ENCODE peak calls at places on chromosomes 6 and 20, in ten cellular contexts. L is IMR-90; I is fibroblast of lung; T is K562; E is transverse colon; Y is sigmoid colon; V is mucosa of descending colon; X is naive thymus-derived CD4-positive, alpha-beta T cell; R is colonic mucosa; C is tibial artery. Q is an unnamed sample. For H3K9me3 and H3K4me1, the result is how much of the 10 kb centered on the place peaks cover.

GRCh38 chr6:82086944-82087343 is 160.6 kb downstream of the IBTK start:
- DNase-seq in L (no peak), I (no peak), T (no peak), E (no peak), Y (no peak), V (peak), X (no peak), R (peak), C (no peak), Q (no peak)

GRCh38 chr6:25935953-25936352 is 5.5 kb upstream of the SLC17A2 start:
- DNase-seq in L (no peak), I (no peak), T (no peak), E (no peak), Y (no peak), V (no peak), X (no peak), R (no peak), C (no peak), Q (no peak)

GRCh38 chr6:28927856-28928255 is 4.1 kb upstream of the TRIM27 start:
- DNase-seq in L (no peak), I (no peak), T (no peak), E (no peak), Y (no peak), V (no peak), X (no peak), R (no peak), C (no peak), Q (no peak)

GRCh38 chr6:14881399-14881798 is 364.5 kb upstream of the JARID2 start:
- DNase-seq in L (peak), I (peak), T (no peak), E (no peak), Y (no peak), V (no peak), X (no peak), R (no peak), C (no peak), Q (no peak)

GRCh38 chr6:39189915-39190544 is 39.2 kb downstream of the KCNK5 start:
- DNase-seq in L (peak), I (no peak), T (peak), E (peak), Y (no peak), V (peak), X (no peak), R (peak), C (peak), Q (no peak)

GRCh38 chr6:4801491-4802118 is 25.4 kb downstream of the CDYL start:
- DNase-seq in L (no peak), I (no peak), T (no peak), E (no peak), Y (no peak), V (no peak), X (no peak), R (no peak), C (no peak), Q (no peak)

GRCh38 chr6:37093728-37094069 is 76.3 kb upstream of the PIM1 start:
- DNase-seq in L (no peak), I (no peak), T (no peak), E (no peak), Y (no peak), V (no peak), X (no peak), R (no peak), C (no peak), Q (no peak)

GRCh38 chr6:127515234-127515793 is 3.8 kb downstream of the MTCL3 start:
- DNase-seq in L (no peak), I (no peak), T (no peak), E (no peak), Y (no peak), V (no peak), X (peak), R (no peak), C (no peak), Q (no peak)

GRCh38 chr6:128370072-128370471 is 150.3 kb downstream of the PTPRK start:
- DNase-seq in L (peak), I (peak), T (no peak), E (no peak), Y (no peak), V (no peak), X (no peak), R (no peak), C (no peak), Q (no peak)

GRCh38 chr6:152295346-152295745 is 341.8 kb downstream of the SYNE1 start:
- DNase-seq in L (peak), I (peak), T (no peak), E (no peak), Y (no peak), V (peak), X (no peak), R (no peak), C (peak), Q (no peak)

GRCh38 chr6:1636272-1636825 is 26.6 kb downstream of the FOXC1 start:
- DNase-seq in L (no peak), I (no peak), T (no peak), E (no peak), Y (peak), V (no peak), X (no peak), R (no peak), C (no peak), Q (no peak)

GRCh38 chr6:39088331-39088730 is 26.7 kb downstream of the SAYSD1 start:
- DNase-seq in L (peak), I (peak), T (peak), E (no peak), Y (no peak), V (peak), X (no peak), R (no peak), C (peak), Q (peak)

GRCh38 chr20:63056236-63057132 is 49.7 kb upstream of the BHLHE23 start:
- DNase-seq in L (no peak), I (peak), T (peak), E (peak), Y (peak), V (no peak), X (no peak), R (no peak), C (no peak), Q (no peak)

GRCh38 chr6:14197118-14197517 is 79.5 kb downstream of the CD83 start:
- DNase-seq in L (no peak), I (no peak), T (peak), E (no peak), Y (no peak), V (no peak), X (no peak), R (no peak), C (no peak), Q (no peak)

GRCh38 chr6:104943781-104944180 is 13.1 kb upstream of the LIN28B start:
- DNase-seq in L (peak), I (peak), T (peak), E (no peak), Y (no peak), V (no peak), X (no peak), R (no peak), C (no peak), Q (no peak)

GRCh38 chr20:47021850-47022249 is 127.2 kb downstream of the EYA2 start:
- DNase-seq in L (no peak), I (no peak), T (no peak), E (no peak), Y (no peak), V (no peak), X (no peak), R (no peak), C (no peak), Q (no peak)

GRCh38 chr6:16673011-16673797 is 88.1 kb downstream of the ATXN1 start:
- DNase-seq in L (no peak), I (no peak), T (no peak), E (no peak), Y (no peak), V (no peak), X (no peak), R (no peak), C (no peak), Q (no peak)

GRCh38 chr6:5511924-5512323 is 250.6 kb downstream of the FARS2 start:
- DNase-seq in L (peak), I (peak), T (no peak), E (no peak), Y (no peak), V (no peak), X (no peak), R (no peak), C (no peak), Q (peak)

GRCh38 chr20:32839227-32839981 is 19.3 kb upstream of the EFCAB8 start:
- DNase-seq in L (no peak), I (no peak), T (no peak), E (no peak), Y (no peak), V (no peak), X (no peak), R (no peak), C (no peak), Q (no peak)

GRCh38 chr20:56788041-56788670 is 159.1 kb downstream of the TFAP2C start:
- DNase-seq in L (peak), I (peak), T (no peak), E (peak), Y (peak), V (no peak), X (no peak), R (no peak), C (peak), Q (peak)

GRCh38 chr6:123016431-123017110 is 20.5 kb downstream of the CLVS2 start:
- DNase-seq in L (no peak), I (no peak), T (no peak), E (no peak), Y (no peak), V (no peak), X (no peak), R (no peak), C (no peak), Q (no peak)

GRCh38 chr20:10920396-10920795 is 246.6 kb upstream of the JAG1 start:
- DNase-seq in L (no peak), I (no peak), T (no peak), E (no peak), Y (no peak), V (no peak), X (no peak), R (no peak), C (no peak), Q (no peak)

GRCh38 chr20:25341716-25342680 is 48.6 kb downstream of the ABHD12 start:
- DNase-seq in L (peak), I (peak), T (no peak), E (no peak), Y (no peak), V (no peak), X (no peak), R (no peak), C (no peak), Q (no peak)

GRCh38 chr6:15330174-15330934 is 84.5 kb downstream of the JARID2 start:
- DNase-seq in L (peak), I (peak), T (no peak), E (no peak), Y (no peak), V (no peak), X (no peak), R (no peak), C (no peak), Q (no peak)

GRCh38 chr6:119791746-119792145 is 442.2 kb upstream of the MAN1A1 start:
- DNase-seq in L (no peak), I (no peak), T (no peak), E (no peak), Y (no peak), V (no peak), X (no peak), R (no peak), C (no peak), Q (no peak)

GRCh38 chr20:41734506-41734945 is 116.3 kb upstream of the CHD6 start:
- DNase-seq in L (peak), I (peak), T (peak), E (peak), Y (no peak), V (peak), X (no peak), R (peak), C (peak), Q (peak)

GRCh38 chr6:166300357-166300987 is 7.7 kb downstream of the PRR18 start:
- DNase-seq in L (no peak), I (no peak), T (no peak), E (no peak), Y (no peak), V (no peak), X (no peak), R (no peak), C (no peak), Q (no peak)

GRCh38 chr6:17790486-17790885 is 83.8 kb upstream of the NUP153 start:
- DNase-seq in L (no peak), I (no peak), T (no peak), E (no peak), Y (no peak), V (no peak), X (no peak), R (no peak), C (no peak), Q (no peak)

GRCh38 chr6:139490482-139490881 is 116.0 kb upstream of the CITED2 start:
- DNase-seq in L (peak), I (no peak), T (no peak), E (peak), Y (no peak), V (peak), X (no peak), R (peak), C (no peak), Q (peak)

DNA sequence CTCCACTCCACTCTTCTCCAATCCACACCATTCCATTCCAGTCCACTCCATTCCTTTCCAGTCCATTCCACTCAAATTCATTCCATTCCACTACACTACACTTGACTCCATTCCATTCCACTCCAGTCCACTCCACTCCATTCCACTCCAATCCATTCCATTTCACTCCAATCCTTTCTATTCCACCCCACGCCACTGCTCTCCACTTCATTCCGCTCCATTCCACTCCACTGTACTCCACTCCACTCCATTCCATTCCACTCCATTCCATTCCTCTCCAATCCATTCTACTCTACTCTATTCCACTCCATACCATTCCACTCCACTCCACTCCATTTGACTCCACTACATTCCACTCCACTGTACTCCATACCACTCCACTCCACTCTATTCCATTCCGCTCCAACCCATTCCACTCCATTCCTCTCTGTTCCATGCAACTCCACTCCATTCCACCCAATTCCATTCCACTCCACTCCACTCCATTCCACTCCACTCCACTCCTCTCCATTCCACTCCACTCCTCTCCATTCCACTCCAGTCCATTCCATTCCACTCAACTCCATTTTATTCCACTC is 23.4 kb upstream of the DEFB125 start:
- DNase-seq in L (no peak), I (no peak), T (no peak), E (no peak), Y (no peak), V (no peak), X (no peak), R (no peak), C (no peak), Q (no peak)
- H3K9me3 ChIP-seq in L (under half), I (under half), T (under half), E (under half), Y (under half), V (under half), X (under half), R (under half), C (under half), Q (under half)

GRCh38 chr6:154243793-154244768 is 112.5 kb downstream of the IPCEF1 start:
- DNase-seq in L (no peak), I (no peak), T (no peak), E (no peak), Y (no peak), V (no peak), X (no peak), R (no peak), C (no peak), Q (no peak)
- H3K4me1 ChIP-seq in L (under half), I (under half), T (under half), E (under half), Y (under half), V (under half), X (under half), R (under half), C (under half), Q (under half)

DNA sequence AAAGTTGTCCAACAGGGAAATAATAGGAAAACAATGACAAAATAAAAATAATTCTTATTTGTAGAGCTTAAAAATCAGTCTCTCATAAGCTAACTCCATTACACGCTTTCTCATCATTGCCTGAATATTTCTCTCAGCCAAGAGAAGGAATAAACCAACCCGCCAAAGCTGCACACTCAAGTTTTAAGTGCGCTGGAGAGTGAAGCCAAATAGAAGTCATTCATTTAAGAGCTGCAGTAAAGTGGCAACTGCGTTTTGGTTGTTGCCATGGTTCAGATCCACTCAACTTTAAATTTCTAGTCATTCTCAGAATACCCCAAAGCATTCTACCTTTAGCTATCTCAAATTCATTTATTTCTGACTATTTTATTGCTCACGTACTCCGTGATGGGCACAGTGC is 230.7 kb downstream of the CBLN4 start:
- DNase-seq in L (no peak), I (no peak), T (no peak), E (no peak), Y (no peak), V (no peak), X (no peak), R (no peak), C (no peak), Q (no peak)
- H3K9me3 ChIP-seq in L (under half), I (under half), T (under half), E (under half), Y (under half), V (under half), X (under half), R (under half), C (under half), Q (under half)

DNA sequence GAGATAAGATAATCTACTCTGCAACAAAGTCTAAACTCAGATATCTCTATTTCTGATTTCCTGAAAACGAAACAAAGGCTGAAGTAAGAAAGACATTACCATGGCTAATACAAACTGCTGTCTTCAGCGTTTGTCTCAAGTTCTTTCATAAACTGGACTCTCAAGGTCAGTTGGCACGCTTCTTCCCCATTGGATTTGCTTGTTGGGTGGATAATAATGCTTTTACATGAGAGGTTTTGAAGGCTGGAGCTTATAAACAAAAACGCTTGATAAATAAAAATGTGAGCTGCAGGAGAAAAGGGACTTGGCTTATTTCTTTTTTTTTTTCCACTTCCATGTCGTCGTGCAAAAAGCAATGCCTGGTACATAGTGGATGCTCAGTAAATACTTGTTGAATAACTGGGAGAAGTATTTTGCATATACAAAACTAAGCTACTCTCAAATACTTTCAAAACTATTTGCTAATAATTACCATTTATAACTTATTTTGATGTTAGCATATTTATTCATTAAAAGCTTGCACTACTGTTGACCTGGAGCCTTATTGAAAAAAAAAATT is 65.7 kb upstream of the EEF1A1 start:
- DNase-seq in L (peak), I (peak), T (no peak), E (no peak), Y (no peak), V (no peak), X (no peak), R (no peak), C (peak), Q (peak)
- H3K4me1 ChIP-seq in L (under half), I (under half), T (under half), E (under half), Y (under half), V (under half), X (under half), R (under half), C (under half), Q (under half)

GRCh38 chr20:21309678-21310467 is 6.7 kb downstream of the XRN2 start:
- DNase-seq in L (no peak), I (no peak), T (no peak), E (no peak), Y (no peak), V (no peak), X (no peak), R (no peak), C (no peak), Q (no peak)

GRCh38 chr20:21308340-21308739 is 5.2 kb downstream of the XRN2 start:
- DNase-seq in L (no peak), I (no peak), T (no peak), E (no peak), Y (no peak), V (no peak), X (no peak), R (no peak), C (no peak), Q (no peak)

GRCh38 chr20:21315138-21315537 is 12.0 kb downstream of the XRN2 start:
- DNase-seq in L (peak), I (peak), T (no peak), E (no peak), Y (no peak), V (no peak), X (no peak), R (no peak), C (no peak), Q (peak)

GRCh38 chr20:21312813-21313471 is 9.8 kb downstream of the XRN2 start:
- DNase-seq in L (no peak), I (no peak), T (no peak), E (no peak), Y (no peak), V (no peak), X (no peak), R (no peak), C (no peak), Q (no peak)
- H3K9me3 ChIP-seq in L (under half), I (under half), T (under half), E (under half), Y (under half), V (under half), X (under half), R (under half), C (under half), Q (under half)

GRCh38 chr20:37415118-37416085 is 69.5 kb downstream of the SRC start:
- DNase-seq in L (no peak), I (no peak), T (no peak), E (no peak), Y (no peak), V (no peak), X (no peak), R (no peak), C (no peak), Q (no peak)
- H3K4me1 ChIP-seq in L (under half), I (under half), T (under half), E (under half), Y (under half), V (under half), X (under half), R (under half), C (under half), Q (under half)

DNA sequence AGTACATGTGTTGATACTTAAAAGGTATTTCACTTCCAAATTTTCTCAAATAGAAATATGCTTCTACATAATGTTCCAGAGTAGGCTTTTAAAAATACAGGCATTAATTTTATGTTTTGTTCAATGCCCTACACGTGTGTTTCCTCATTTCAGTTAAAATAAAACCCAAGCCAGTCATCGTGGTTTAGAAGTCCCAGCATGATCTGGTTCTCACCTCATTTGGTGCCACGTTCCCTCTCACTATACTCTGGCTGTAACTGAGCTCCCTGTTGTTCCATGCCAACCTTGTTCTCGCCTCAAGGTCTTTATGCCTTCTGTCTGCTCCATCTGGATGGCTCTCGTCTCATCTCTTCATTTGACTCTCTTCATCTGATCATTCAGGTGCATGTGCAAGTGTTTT is 32.6 kb downstream of the HDGFL1 start:
- DNase-seq in L (no peak), I (no peak), T (no peak), E (no peak), Y (no peak), V (no peak), X (no peak), R (no peak), C (no peak), Q (no peak)
- H3K9me3 ChIP-seq in L (under half), I (under half), T (under half), E (under half), Y (under half), V (under half), X (under half), R (under half), C (under half), Q (under half)

GRCh38 chr6:99605911-99606669 is 543 bp upstream of the PRDM13 start:
- DNase-seq in L (no peak), I (no peak), T (no peak), E (no peak), Y (no peak), V (no peak), X (no peak), R (no peak), C (no peak), Q (no peak)
- H3K4me1 ChIP-seq in L (under half), I (under half), T (under half), E (under half), Y (under half), V (under half), X (under half), R (under half), C (under half), Q (under half)

DNA sequence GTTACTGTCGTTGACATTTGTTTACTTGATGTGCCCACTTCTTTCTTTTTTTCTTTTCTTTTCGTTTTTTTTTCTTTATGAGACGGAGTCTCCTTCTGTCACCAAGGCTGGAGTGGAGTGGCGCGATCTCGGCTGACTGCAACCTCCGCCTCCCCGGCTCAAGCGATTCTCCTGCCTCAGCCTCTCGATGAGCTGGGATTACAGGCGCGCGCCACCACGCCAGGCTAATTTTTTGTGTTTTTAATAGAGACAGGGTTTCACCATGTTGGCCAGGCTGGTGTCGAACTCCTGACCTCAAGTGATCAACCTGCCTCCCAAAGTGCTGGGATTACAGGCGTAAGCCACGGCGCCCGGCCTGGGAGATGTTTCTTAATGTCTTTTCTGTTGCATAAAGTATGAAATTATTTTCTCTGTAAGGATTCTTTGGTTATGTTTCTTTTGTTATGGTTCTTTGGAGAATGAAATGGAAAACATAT is 33.3 kb upstream of the PRSS16 start:
- DNase-seq in L (no peak), I (no peak), T (no peak), E (no peak), Y (no peak), V (no peak), X (no peak), R (no peak), C (no peak), Q (no peak)
- H3K9me3 ChIP-seq in L (under half), I (under half), T (under half), E (under half), Y (under half), V (under half), X (under half), R (under half), C (under half), Q (under half)